ENCODE peak calls at places on chromosome 16, in five cellular contexts. One of them, this sample, is unnamed.

GRCh38 chr16:31423801-31424200 is 4.4 kb downstream of the COX6A2 start:
- DNase-seq in K562: no peak
- DNase-seq in SK-N-SH: no peak
- DNase-seq in HepG2: no peak
- DNase-seq in HCT116: no peak
- DNase-seq in this sample: no peak

GRCh38 chr16:72844225-72844920 is 203.6 kb downstream of the ZFHX3 start:
- DNase-seq in HCT116: no peak
- DNase-seq in K562: no peak
- DNase-seq in SK-N-SH: no peak
- DNase-seq in HepG2: no peak
- DNase-seq in this sample: no peak

GRCh38 chr16:56923481-56923880 is 8.5 kb upstream of the HERPUD1 start:
- DNase-seq in HepG2: no peak
- DNase-seq in SK-N-SH: no peak
- DNase-seq in HCT116: no peak
- DNase-seq in K562: no peak
- DNase-seq in this sample: no peak

GRCh38 chr16:67269766-67270165 is 9.6 kb upstream of the PLEKHG4 start:
- DNase-seq in K562: no peak
- DNase-seq in HepG2: no peak
- DNase-seq in SK-N-SH: no peak
- DNase-seq in HCT116: no peak
- DNase-seq in this sample: no peak

GRCh38 chr16:1964046-1964505 is 550 bp downstream of the RPS2 start:
- DNase-seq in HepG2: no peak
- DNase-seq in SK-N-SH: no peak
- DNase-seq in K562: no peak
- DNase-seq in HCT116: no peak
- DNase-seq in this sample: peak

GRCh38 chr16:47260496-47260895 is 116.8 kb upstream of the NETO2 start:
- DNase-seq in SK-N-SH: no peak
- DNase-seq in HCT116: no peak
- DNase-seq in HepG2: no peak
- DNase-seq in K562: no peak
- DNase-seq in this sample: no peak

GRCh38 chr16:64865037-64865696 is 256.7 kb downstream of the CDH11 start:
- DNase-seq in SK-N-SH: no peak
- DNase-seq in HepG2: no peak
- DNase-seq in HCT116: no peak
- DNase-seq in K562: no peak
- DNase-seq in this sample: no peak

GRCh38 chr16:67163164-67163902 is 1.2 kb upstream of the HSF4 start:
- DNase-seq in K562: no peak
- DNase-seq in HCT116: no peak
- DNase-seq in SK-N-SH: peak
- DNase-seq in HepG2: no peak
- DNase-seq in this sample: no peak

GRCh38 chr16:57413301-57413730 is 8.7 kb downstream of the CCL17 start:
- DNase-seq in HCT116: no peak
- DNase-seq in K562: no peak
- DNase-seq in HepG2: no peak
- DNase-seq in SK-N-SH: no peak
- DNase-seq in this sample: no peak

DNA sequence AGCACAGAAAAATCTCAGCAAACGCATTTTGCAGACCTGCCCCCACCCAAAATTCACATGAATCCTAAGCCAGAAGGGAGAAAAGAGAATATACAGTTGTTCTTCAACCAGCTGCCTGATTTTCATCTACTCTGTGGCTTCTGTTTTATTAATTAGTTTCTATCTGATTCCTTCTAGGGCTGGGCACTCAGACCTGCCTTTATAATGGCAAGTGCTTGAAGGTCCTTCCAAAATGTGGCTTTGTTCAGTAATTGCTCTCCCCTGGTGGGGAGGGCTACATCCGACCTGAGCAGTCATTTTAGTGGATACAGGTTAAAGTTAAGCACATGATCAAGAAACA is 5.8 kb downstream of the SDR42E1 start:
- DNase-seq in SK-N-SH: no peak
- DNase-seq in HCT116: no peak
- DNase-seq in K562: no peak
- DNase-seq in HepG2: no peak
- DNase-seq in this sample: no peak
- TF ChIP-seq JUND in SK-N-SH: no peak
- TF ChIP-seq JUND in HCT116: no peak
- TF ChIP-seq JUND in K562: no peak
- TF ChIP-seq JUND in HepG2: no peak
- TF ChIP-seq JUND in this sample: no peak

DNA sequence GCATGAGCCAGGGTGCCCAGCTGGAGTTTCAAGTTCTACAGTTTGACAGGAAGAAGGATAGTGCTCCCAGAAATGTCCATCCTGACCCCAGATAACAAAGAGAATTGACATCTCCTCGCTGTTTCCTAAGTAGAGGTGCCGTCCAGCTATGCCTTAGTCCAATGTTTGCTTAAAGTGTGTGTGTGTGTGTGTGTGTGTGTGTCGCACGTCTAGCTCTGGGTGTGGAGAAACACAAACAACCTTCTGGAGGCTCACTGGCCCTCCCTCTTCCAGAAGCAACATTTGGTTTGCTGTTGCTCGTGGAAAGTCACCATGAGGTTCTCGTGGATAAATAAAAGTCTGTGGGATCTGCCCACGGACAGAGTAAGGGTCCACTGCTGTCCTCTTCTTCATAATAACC is 22.1 kb downstream of the EMP2 start:
- DNase-seq in HCT116: no peak
- DNase-seq in SK-N-SH: no peak
- DNase-seq in K562: no peak
- DNase-seq in HepG2: no peak
- DNase-seq in this sample: no peak
- TF ChIP-seq JUND in HCT116: no peak
- TF ChIP-seq JUND in SK-N-SH: no peak
- TF ChIP-seq JUND in K562: no peak
- TF ChIP-seq JUND in HepG2: no peak
- TF ChIP-seq JUND in this sample: no peak

GRCh38 chr16:68433316-68433715 is 15.0 kb downstream of the SMPD3 start:
- DNase-seq in K562: no peak
- DNase-seq in SK-N-SH: no peak
- DNase-seq in HCT116: no peak
- DNase-seq in HepG2: no peak
- DNase-seq in this sample: no peak

GRCh38 chr16:68436581-68436980 is 11.7 kb downstream of the SMPD3 start:
- DNase-seq in HCT116: peak
- DNase-seq in SK-N-SH: no peak
- DNase-seq in K562: peak
- DNase-seq in HepG2: no peak
- DNase-seq in this sample: no peak

GRCh38 chr16:68429081-68429740 is 19.1 kb downstream of the SMPD3 start:
- DNase-seq in HCT116: no peak
- DNase-seq in SK-N-SH: no peak
- DNase-seq in HepG2: no peak
- DNase-seq in K562: no peak
- DNase-seq in this sample: no peak

GRCh38 chr16:68432701-68433100 is 15.6 kb downstream of the SMPD3 start:
- DNase-seq in SK-N-SH: no peak
- DNase-seq in K562: no peak
- DNase-seq in HCT116: no peak
- DNase-seq in HepG2: no peak
- DNase-seq in this sample: no peak

DNA sequence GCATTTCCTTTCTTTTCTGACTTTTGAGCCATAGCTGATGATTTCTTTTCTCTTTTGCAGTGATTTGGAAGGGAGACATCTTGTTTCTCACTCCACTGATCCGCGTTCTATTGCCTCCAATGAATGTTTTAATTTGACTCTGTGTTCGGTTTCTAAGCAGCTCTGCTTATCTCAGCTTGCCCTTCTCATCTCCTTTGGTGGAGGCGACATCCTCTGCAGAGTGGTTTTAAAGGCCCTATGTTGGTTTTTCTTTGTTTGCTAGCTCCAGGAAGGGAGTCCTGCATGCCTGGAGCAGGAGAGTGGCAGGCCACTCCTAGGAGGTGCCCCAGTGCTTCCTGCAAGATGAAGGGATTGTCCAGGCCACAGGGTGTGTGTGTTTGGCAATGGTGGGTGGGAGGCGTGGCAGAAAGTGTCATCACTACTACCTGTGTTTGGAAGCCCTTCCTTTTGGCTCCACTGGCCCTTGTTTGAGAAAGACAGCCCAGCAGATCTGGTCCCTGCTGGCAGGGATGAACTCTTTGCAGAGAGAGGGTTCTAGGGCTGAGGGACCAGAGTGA is 13.6 kb downstream of the SMPD3 start:
- DNase-seq in K562: no peak
- DNase-seq in SK-N-SH: no peak
- DNase-seq in HCT116: no peak
- DNase-seq in HepG2: no peak
- DNase-seq in this sample: no peak
- TF ChIP-seq JUND in K562: no peak
- TF ChIP-seq JUND in SK-N-SH: no peak
- TF ChIP-seq JUND in HCT116: no peak
- TF ChIP-seq JUND in HepG2: no peak
- TF ChIP-seq JUND in this sample: no peak

DNA sequence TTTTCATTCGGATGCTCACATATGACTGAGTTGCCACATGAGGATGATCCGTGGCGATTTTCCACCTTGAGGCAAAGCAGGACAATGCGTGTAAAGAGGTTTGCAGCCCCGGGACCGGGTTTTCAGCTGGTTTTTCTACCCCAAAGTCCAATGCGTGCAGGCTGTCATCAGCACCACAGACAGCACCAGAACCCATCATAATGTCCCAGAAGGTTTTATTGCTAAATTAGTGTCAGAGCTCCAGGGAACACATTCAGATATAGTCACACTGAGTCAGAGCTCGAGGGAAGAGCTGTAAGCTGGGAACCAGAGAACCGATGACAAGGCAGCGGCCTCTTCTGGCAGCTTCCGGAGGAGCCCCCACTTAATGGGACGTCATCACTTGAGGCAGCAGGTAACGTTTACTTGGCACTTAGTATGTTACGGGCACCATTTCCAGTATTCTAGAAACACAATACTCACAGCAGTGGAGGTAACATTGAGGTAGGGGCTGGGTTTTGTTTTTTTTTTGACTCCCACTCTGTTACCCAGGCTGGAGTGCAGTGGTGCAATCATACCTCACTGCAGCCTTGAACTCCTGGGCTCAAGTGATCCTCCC is 8.9 kb upstream of the NAGPA start:
- DNase-seq in K562: no peak
- DNase-seq in HepG2: peak
- DNase-seq in HCT116: peak
- DNase-seq in SK-N-SH: no peak
- DNase-seq in this sample: no peak
- TF ChIP-seq JUND in K562: no peak
- TF ChIP-seq JUND in HepG2: no peak
- TF ChIP-seq JUND in HCT116: no peak
- TF ChIP-seq JUND in SK-N-SH: no peak
- TF ChIP-seq JUND in this sample: no peak

GRCh38 chr16:75429621-75430403 is 3.5 kb downstream of the CFDP1 start:
- DNase-seq in SK-N-SH: no peak
- DNase-seq in HCT116: no peak
- DNase-seq in HepG2: no peak
- DNase-seq in K562: no peak
- DNase-seq in this sample: no peak

GRCh38 chr16:75432828-75433731 is at the start of gene CFDP1:
- DNase-seq in K562: peak
- DNase-seq in HepG2: peak
- DNase-seq in SK-N-SH: peak
- DNase-seq in HCT116: peak
- DNase-seq in this sample: peak

GRCh38 chr16:75433732-75434413 is 570 bp upstream of the CFDP1 start:
- DNase-seq in HCT116: no peak
- DNase-seq in HepG2: peak
- DNase-seq in SK-N-SH: peak
- DNase-seq in K562: peak
- DNase-seq in this sample: peak
- TF ChIP-seq JUND in HCT116: no peak
- TF ChIP-seq JUND in HepG2: no peak
- TF ChIP-seq JUND in SK-N-SH: no peak
- TF ChIP-seq JUND in K562: peak
- TF ChIP-seq JUND in this sample: no peak

GRCh38 chr16:8989099-8989878 is 25.6 kb upstream of the USP7 start:
- DNase-seq in HepG2: peak
- DNase-seq in K562: no peak
- DNase-seq in HCT116: no peak
- DNase-seq in SK-N-SH: no peak
- DNase-seq in this sample: no peak

GRCh38 chr16:8986111-8986510 is 22.4 kb upstream of the USP7 start:
- DNase-seq in SK-N-SH: no peak
- DNase-seq in HepG2: no peak
- DNase-seq in HCT116: no peak
- DNase-seq in K562: no peak
- DNase-seq in this sample: no peak

GRCh38 chr16:8986818-8987191 is 23.1 kb upstream of the USP7 start:
- DNase-seq in SK-N-SH: no peak
- DNase-seq in K562: no peak
- DNase-seq in HepG2: no peak
- DNase-seq in HCT116: no peak
- DNase-seq in this sample: no peak

DNA sequence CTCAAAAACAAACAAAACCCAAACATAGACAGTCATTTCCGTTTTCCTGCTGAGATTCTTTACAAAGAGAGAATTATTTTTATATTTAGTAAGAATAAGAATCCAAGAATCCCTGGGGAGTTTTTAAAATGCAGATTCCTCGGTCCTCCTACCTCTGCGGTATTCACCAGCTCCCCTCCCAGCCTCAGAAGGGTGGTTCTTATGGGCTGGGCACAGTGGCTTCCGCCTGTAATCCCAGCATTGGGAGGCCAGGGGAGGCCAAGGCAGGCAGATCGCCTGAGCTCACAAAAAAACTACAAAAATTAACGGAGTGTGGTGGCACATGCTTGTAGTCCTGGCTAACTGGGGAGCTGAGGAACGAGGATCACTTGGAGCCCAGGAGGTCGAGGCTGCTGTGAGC is 26.7 kb upstream of the USP7 start:
- DNase-seq in HCT116: no peak
- DNase-seq in HepG2: no peak
- DNase-seq in K562: no peak
- DNase-seq in SK-N-SH: no peak
- DNase-seq in this sample: no peak
- TF ChIP-seq JUND in HCT116: no peak
- TF ChIP-seq JUND in HepG2: no peak
- TF ChIP-seq JUND in K562: no peak
- TF ChIP-seq JUND in SK-N-SH: no peak
- TF ChIP-seq JUND in this sample: no peak

This sample was measured in T47D.